ENCODE peak calls at places on chromosomes 11 and 22, in four cellular contexts. B, M, V and F are unnamed samples.

GRCh38 chr11:62556872-62557631 is 10.4 kb upstream of the AHNAK start:
- DNase-seq in M (peak), V (no peak), B (no peak), F (no peak)

GRCh38 chr11:33168605-33169240 is 7.4 kb upstream of the CSTF3 start:
- DNase-seq in M (no peak), B (no peak), V (no peak), F (no peak)

GRCh38 chr11:131837562-131837961 is 467.1 kb downstream of the NTM start:
- DNase-seq in V (no peak), M (no peak), B (no peak), F (no peak)

GRCh38 chr11:30092518-30092917 is 75.7 kb upstream of the KCNA4 start:
- DNase-seq in V (no peak), M (no peak), B (no peak), F (no peak)

GRCh38 chr11:20112291-20113146 is 47.8 kb downstream of the DBX1 start:
- DNase-seq in V (no peak), M (peak), B (peak), F (no peak)

GRCh38 chr11:46102843-46103242 is 18.4 kb downstream of the PHF21A start:
- DNase-seq in M (peak), B (no peak), V (no peak), F (no peak)

GRCh38 chr11:134742228-134742612 is 330.2 kb upstream of the B3GAT1 start:
- DNase-seq in B (no peak), V (peak), M (no peak), F (no peak)

GRCh38 chr22:33658775-33659174 is 261.5 kb downstream of the LARGE1 start:
- DNase-seq in M (no peak), B (no peak), V (no peak), F (no peak)

GRCh38 chr22:41286639-41287091 is 678 bp upstream of the RANGAP1 start:
- DNase-seq in M (peak), V (peak), B (peak), F (no peak)

GRCh38 chr11:32838505-32839274 is 9.0 kb downstream of the PRRG4 start:
- DNase-seq in B (peak), V (no peak), M (no peak), F (no peak)

GRCh38 chr11:69554849-69555248 is 73.4 kb downstream of the LINC01488 start:
- DNase-seq in M (no peak), B (no peak), V (peak), F (no peak)

GRCh38 chr11:67117667-67118058 is 1.4 kb upstream of the KDM2A start:
- DNase-seq in M (no peak), V (no peak), B (no peak), F (peak)

GRCh38 chr22:38751422-38752346 is 4.1 kb downstream of the SUN2 start:
- DNase-seq in V (no peak), M (no peak), B (no peak), F (no peak)

GRCh38 chr22:33240901-33241300 is 182.7 kb upstream of the SYN3 start:
- DNase-seq in V (no peak), M (no peak), B (no peak), F (no peak)

GRCh38 chr22:42080287-42080686 is 787 bp downstream of the SMDT1 start:
- DNase-seq in B (peak), M (peak), V (no peak), F (no peak)

GRCh38 chr11:65320386-65321075 is 5.9 kb downstream of the CDC42EP2 start:
- DNase-seq in B (no peak), V (no peak), M (no peak), F (no peak)

GRCh38 chr11:45265963-45266692 is 20.0 kb downstream of the SYT13 start:
- DNase-seq in M (no peak), V (no peak), B (no peak), F (no peak)

GRCh38 chr11:112520293-112520692 is 259.6 kb upstream of the PLET1 start:
- DNase-seq in V (no peak), B (no peak), M (no peak), F (no peak)

GRCh38 chr11:28696591-28696990 is 588.4 kb downstream of the METTL15 start:
- DNase-seq in B (no peak), M (no peak), V (no peak), F (no peak)

GRCh38 chr11:28690746-28691145 is 582.6 kb downstream of the METTL15 start:
- DNase-seq in V (no peak), M (no peak), B (no peak), F (no peak)
- TF ChIP-seq NR3C1 in V (no peak), M (no peak), B (no peak), F (no peak)

DNA sequence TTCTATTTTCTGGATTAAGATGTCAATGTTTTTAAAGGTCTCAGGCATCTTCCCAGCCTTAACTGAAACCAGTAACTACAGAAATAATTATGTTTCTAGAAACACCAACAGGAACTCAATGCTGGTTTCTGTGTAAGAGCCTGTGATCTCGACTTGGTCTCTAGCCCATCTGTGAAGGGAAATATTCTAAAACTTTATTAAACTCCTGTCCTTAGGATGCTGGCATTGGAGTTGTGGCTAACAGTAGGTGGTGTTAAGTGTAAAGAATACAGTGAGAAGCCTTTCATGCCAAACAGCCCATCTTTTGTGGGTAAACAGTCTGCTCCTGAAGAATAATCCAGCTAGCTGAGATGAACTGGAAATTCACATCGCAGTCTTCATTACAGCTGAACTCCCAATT is 133.2 kb downstream of the ADAMTS15 start:
- DNase-seq in V (no peak), M (no peak), B (no peak), F (no peak)
- TF ChIP-seq NR3C1 in V (no peak), M (no peak), B (no peak), F (no peak)

DNA sequence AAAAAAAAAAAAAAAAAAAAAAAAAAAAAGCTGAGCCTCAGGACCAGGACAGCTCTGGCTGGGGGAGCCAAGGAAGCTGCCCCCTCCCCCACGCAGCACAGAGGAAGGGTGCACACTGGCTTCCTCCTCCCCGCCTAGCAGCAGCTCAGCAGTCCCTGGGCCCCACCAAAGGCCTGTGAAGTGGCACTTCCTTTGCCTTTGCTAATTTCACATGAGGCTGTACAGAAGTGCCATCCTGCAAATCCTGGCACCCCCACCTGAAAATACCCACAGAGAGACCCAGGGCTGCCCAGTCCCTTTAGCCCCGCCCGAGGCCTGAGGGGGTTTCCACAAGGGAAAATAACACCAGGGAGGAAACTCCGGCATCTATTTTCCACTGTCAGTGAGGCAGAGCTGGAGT is 3.9 kb downstream of the RHOG start:
- DNase-seq in V (no peak), M (peak), B (no peak), F (no peak)
- TF ChIP-seq NR3C1 in V (no peak), M (no peak), B (no peak), F (no peak)

DNA sequence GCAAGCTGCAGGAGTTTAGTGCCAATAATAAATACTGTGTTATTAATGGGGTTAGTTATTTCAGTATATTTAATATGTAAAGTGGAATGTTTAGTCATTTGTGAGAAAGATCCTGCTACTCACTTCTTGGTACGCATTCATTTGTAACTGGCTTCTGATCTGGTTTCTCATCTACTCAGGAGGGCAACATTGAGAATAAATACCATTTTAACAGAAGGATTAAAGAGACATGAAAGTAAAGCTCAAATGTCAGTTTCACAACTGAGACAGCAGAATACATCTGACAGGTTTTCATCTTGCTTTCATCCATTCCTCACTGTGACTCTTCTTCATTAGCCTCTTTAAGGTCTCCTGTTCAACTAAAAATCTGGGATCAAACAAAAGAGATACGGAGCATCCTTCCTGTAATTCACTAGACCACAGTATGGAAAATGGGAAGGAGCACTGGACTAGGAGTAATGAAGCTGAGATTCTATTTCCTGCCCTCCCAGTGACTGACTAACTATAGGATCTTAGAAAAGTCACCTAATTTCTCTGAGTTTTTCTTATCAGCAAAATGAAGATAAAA is 31.4 kb upstream of the CCDC89 start:
- DNase-seq in V (no peak), B (no peak), M (no peak), F (no peak)
- TF ChIP-seq NR3C1 in V (no peak), B (no peak), M (no peak), F (no peak)

GRCh38 chr11:72470386-72470785 is 36.1 kb upstream of the CLPB start:
- DNase-seq in M (no peak), V (no peak), B (no peak), F (no peak)
- TF ChIP-seq NR3C1 in M (no peak), V (no peak), B (no peak), F (no peak)

GRCh38 chr11:11442791-11443190 is 89.7 kb upstream of the CSNK2A3 start:
- DNase-seq in V (no peak), B (no peak), M (no peak), F (no peak)
- TF ChIP-seq NR3C1 in V (no peak), B (no peak), M (no peak), F (no peak)